ENCODE peak calls at places on chromosomes 7 and 10, in ten cellular contexts. V is RWPE1; S is CD8-positive, alpha-beta T cell; Q is lower leg skin; G is left ventricle myocardium inferior; T is fibroblast of villous mesenchyme; K is fibroblast of lung; D is breast epithelium; F is astrocyte of the spinal cord; Z is psoas muscle. U is an unnamed sample.

GRCh38 chr7:80724249-80724871 is 85.9 kb downstream of the CD36 start:
- DNase-seq in V (no peak), S (no peak), Q (no peak), G (no peak), T (peak; percentile 72), K (peak; percentile 97), D (no peak), F (peak; percentile 72), Z (no peak), U (no peak)

GRCh38 chr7:105387621-105388372 is 924 bp downstream of the SRPK2 start:
- DNase-seq in V (peak; percentile 67), S (peak; percentile 71), Q (peak; percentile 88), G (peak; percentile 67), T (peak; percentile 61), K (peak; percentile 54), D (peak; percentile 30), F (peak; percentile 42), Z (peak; percentile 81), U (no peak)

GRCh38 chr10:988667-989545 is 672 bp downstream of the GTPBP4 start:
- DNase-seq in V (no peak), S (no peak), Q (peak; percentile 81), G (no peak), T (peak; percentile 40), K (peak; percentile 55), D (no peak), F (no peak), Z (no peak), U (no peak)

GRCh38 chr10:112678987-112679386 is 232.0 kb downstream of the VTI1A start:
- DNase-seq in V (no peak), S (no peak), Q (no peak), G (no peak), T (peak; percentile 47), K (no peak), D (no peak), F (no peak), Z (no peak), U (no peak)

GRCh38 chr10:62890395-62890794 is 74.2 kb upstream of the EGR2 start:
- DNase-seq in V (no peak), S (no peak), Q (no peak), G (no peak), T (no peak), K (no peak), D (no peak), F (no peak), Z (no peak), U (no peak)

GRCh38 chr7:76333388-76334101 is 25.2 kb downstream of the YWHAG start:
- DNase-seq in V (no peak), S (no peak), Q (no peak), G (peak; percentile 80), T (peak; percentile 58), K (no peak), D (no peak), F (no peak), Z (peak; percentile 89), U (no peak)

GRCh38 chr7:128853691-128854298 is 8.9 kb upstream of the ATP6V1F start:
- DNase-seq in V (no peak), S (no peak), Q (no peak), G (no peak), T (no peak), K (no peak), D (no peak), F (no peak), Z (no peak), U (no peak)

GRCh38 chr10:14362098-14362497 is 31.4 kb upstream of the FRMD4A start:
- DNase-seq in V (no peak), S (no peak), Q (no peak), G (no peak), T (no peak), K (peak; percentile 66), D (no peak), F (peak; percentile 57), Z (no peak), U (no peak)

GRCh38 chr7:603152-603941 is 83.7 kb upstream of the PDGFA start:
- DNase-seq in V (no peak), S (no peak), Q (no peak), G (no peak), T (no peak), K (no peak), D (no peak), F (no peak), Z (peak; percentile 35), U (no peak)

GRCh38 chr7:155787171-155787851 is 25.0 kb downstream of the SHH start:
- DNase-seq in V (no peak), S (no peak), Q (no peak), G (no peak), T (peak; percentile 42), K (peak; percentile 7), D (no peak), F (no peak), Z (no peak), U (no peak)

GRCh38 chr7:2681954-2682799 is 5.8 kb upstream of the AMZ1 start:
- DNase-seq in V (no peak), S (no peak), Q (no peak), G (no peak), T (no peak), K (no peak), D (no peak), F (no peak), Z (no peak), U (no peak)

GRCh38 chr10:97400665-97401454 is at the start of gene RRP12:
- DNase-seq in V (peak; percentile 99), S (peak; percentile 81), Q (peak; percentile 92), G (peak; percentile 61), T (peak; percentile 99), K (peak; percentile 98), D (peak; percentile 89), F (peak; percentile 96), Z (peak; percentile 84), U (peak; percentile 72)

GRCh38 chr7:28132959-28133745 is 47.4 kb downstream of the JAZF1 start:
- DNase-seq in V (no peak), S (no peak), Q (no peak), G (no peak), T (peak; percentile 28), K (peak; percentile 66), D (no peak), F (no peak), Z (no peak), U (no peak)

GRCh38 chr10:119090026-119090808 is 9.6 kb upstream of the EIF3A start:
- DNase-seq in V (no peak), S (no peak), Q (peak; percentile 34), G (no peak), T (no peak), K (no peak), D (no peak), F (no peak), Z (no peak), U (no peak)

GRCh38 chr10:131021967-131022366 is 289.6 kb downstream of the TCERG1L start:
- DNase-seq in V (no peak), S (no peak), Q (peak; percentile 45), G (no peak), T (no peak), K (no peak), D (no peak), F (no peak), Z (no peak), U (no peak)
- TF ChIP-seq CTCF in V (no peak), S (no peak), Q (no peak), G (no peak), T (no peak), K (no peak), D (no peak), F (no peak), Z (no peak), U (no peak)

DNA sequence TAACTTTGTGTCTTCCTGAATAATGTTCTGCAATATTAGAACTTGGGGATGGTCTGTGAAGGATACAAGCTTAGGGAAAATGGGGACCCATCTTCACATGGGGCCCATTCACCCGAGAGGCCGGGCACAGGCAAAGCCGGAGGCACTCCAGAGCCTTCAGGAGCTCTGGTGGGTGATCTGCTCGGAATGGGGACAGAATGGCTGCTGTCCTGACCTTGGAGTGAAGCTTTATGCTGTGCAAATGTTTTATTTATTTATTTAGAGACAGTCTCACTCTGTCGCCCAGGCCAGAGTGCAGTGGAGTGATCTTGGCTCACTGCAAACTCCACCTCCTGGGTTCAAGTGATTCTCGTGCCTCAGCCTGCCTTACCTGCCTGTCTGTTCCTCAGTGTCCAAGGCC is 55.4 kb downstream of the DYNC2I1 start:
- DNase-seq in V (no peak), S (no peak), Q (no peak), G (no peak), T (no peak), K (no peak), D (no peak), F (no peak), Z (no peak), U (no peak)
- TF ChIP-seq CTCF in V (no peak), S (no peak), Q (no peak), G (no peak), T (no peak), K (no peak), D (no peak), F (no peak), Z (no peak), U (no peak)

DNA sequence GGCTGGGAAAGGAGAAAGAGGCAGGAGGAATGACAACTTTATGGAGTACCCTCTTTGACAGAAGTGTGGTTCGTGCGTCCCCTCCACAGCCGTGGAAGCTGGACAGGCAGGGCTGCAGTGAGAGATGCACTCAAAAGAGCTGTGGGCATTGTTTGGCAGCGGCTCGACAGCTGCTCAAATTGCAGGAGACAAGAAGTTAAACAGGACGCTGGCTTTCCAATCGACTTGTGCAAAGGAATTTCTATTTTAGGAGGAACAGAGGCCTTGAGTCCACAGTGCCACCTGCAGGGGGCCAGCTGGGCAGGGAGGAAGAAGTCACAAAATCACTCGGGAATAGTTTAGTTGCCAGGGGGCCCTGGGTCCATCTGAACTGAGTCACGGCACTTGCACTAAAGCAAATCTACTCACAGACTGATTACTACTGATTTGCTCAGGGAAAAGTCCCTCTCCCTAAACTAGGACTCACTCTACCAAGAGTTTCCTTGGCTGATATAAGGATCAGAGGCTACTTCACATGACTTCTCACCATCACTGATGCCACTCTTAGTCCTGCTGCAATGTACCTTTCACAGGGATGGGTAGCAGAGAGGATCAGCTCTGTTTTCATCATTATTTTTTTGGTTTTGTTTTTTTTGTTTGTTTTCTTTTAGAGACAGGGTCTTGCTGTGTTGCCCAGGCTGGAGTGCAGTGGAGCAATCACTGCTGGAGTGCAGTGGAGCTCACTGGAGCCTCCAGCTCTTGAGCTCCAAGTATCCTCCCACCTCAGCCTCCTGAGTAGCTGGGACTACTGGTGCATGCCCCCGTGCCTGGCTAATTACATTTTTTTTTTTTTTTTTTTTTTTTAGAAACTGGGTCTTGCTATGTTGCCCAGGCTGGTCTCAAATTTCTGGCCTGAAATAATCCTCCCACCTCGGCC is 200.8 kb downstream of the JCAD start:
- DNase-seq in V (peak; percentile 71), S (no peak), Q (peak; percentile 86), G (peak; percentile 65), T (peak; percentile 79), K (peak; percentile 85), D (peak; percentile 68), F (peak; percentile 87), Z (peak; percentile 86), U (no peak)
- TF ChIP-seq CTCF in V (peak; percentile 70), S (no peak), Q (no peak), G (peak; percentile 77), T (peak; percentile 78), K (peak; percentile 77), D (peak; percentile 58), F (peak; percentile 74), Z (peak; percentile 68), U (peak; percentile 65)

DNA sequence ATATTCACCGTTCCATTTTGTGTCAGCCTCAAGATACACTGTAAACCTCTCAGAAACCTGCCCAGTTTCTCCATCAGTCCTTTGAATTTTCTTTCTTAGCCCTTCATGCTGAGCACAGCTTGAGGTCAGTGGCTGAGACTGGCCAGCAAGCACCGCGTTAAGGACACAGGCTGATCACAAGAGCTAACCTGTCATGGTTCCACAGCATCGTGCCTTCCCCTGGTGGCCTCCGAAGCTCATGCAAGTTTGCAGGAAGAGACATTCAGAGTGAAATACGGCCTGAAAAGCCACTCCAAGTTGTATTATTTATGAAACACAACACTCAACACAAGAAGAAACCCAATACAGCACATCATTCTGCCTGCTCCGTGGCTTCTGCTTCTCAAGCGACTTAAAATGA is 57.0 kb upstream of the PFKP start:
- DNase-seq in V (no peak), S (no peak), Q (no peak), G (no peak), T (no peak), K (no peak), D (no peak), F (no peak), Z (no peak), U (no peak)
- TF ChIP-seq CTCF in V (no peak), S (no peak), Q (no peak), G (no peak), T (no peak), K (no peak), D (no peak), F (no peak), Z (no peak), U (no peak)